ENCODE peak calls at places on chromosomes 13 and 19, in eight cellular contexts. One of them, this sample, is unnamed.

GRCh38 chr19:918152-918437 is 962 bp downstream of the KISS1R start:
- DNase-seq in uterus: no peak
- DNase-seq in stimulated activated CD4-positive, alpha-beta T cell treated with anti-CD3 and anti-CD28 coated beads, Interleukin-2, amount 100 ng/mL, for 48 hours: no peak
- DNase-seq in GM10248: no peak
- DNase-seq in activated CD4-positive, alpha-beta T cell treated with anti-CD3 and anti-CD28 coated beads for 1 hour: no peak
- DNase-seq in activated naive CD8-positive, alpha-beta T cell treated with anti-CD3 and anti-CD28 coated beads for 36 hours: no peak
- DNase-seq in heart left ventricle: no peak
- DNase-seq in neural progenitor cell: no peak
- DNase-seq in this sample: no peak

GRCh38 chr19:33248954-33249613 is 23.4 kb upstream of the SLC7A10 start:
- DNase-seq in uterus: no peak
- DNase-seq in stimulated activated CD4-positive, alpha-beta T cell treated with anti-CD3 and anti-CD28 coated beads, Interleukin-2, amount 100 ng/mL, for 48 hours: no peak
- DNase-seq in GM10248: no peak
- DNase-seq in activated CD4-positive, alpha-beta T cell treated with anti-CD3 and anti-CD28 coated beads for 1 hour: no peak
- DNase-seq in activated naive CD8-positive, alpha-beta T cell treated with anti-CD3 and anti-CD28 coated beads for 36 hours: no peak
- DNase-seq in heart left ventricle: peak
- DNase-seq in neural progenitor cell: no peak
- DNase-seq in this sample: no peak

GRCh38 chr19:53828531-53828930 is 4.4 kb upstream of the NLRP12 start:
- DNase-seq in uterus: no peak
- DNase-seq in stimulated activated CD4-positive, alpha-beta T cell treated with anti-CD3 and anti-CD28 coated beads, Interleukin-2, amount 100 ng/mL, for 48 hours: no peak
- DNase-seq in GM10248: no peak
- DNase-seq in activated CD4-positive, alpha-beta T cell treated with anti-CD3 and anti-CD28 coated beads for 1 hour: no peak
- DNase-seq in activated naive CD8-positive, alpha-beta T cell treated with anti-CD3 and anti-CD28 coated beads for 36 hours: no peak
- DNase-seq in heart left ventricle: no peak
- DNase-seq in neural progenitor cell: no peak
- DNase-seq in this sample: no peak

GRCh38 chr13:50670847-50671542 is 172.5 kb downstream of the DLEU7 start:
- DNase-seq in uterus: no peak
- DNase-seq in stimulated activated CD4-positive, alpha-beta T cell treated with anti-CD3 and anti-CD28 coated beads, Interleukin-2, amount 100 ng/mL, for 48 hours: no peak
- DNase-seq in GM10248: no peak
- DNase-seq in activated CD4-positive, alpha-beta T cell treated with anti-CD3 and anti-CD28 coated beads for 1 hour: no peak
- DNase-seq in activated naive CD8-positive, alpha-beta T cell treated with anti-CD3 and anti-CD28 coated beads for 36 hours: no peak
- DNase-seq in heart left ventricle: no peak
- DNase-seq in neural progenitor cell: no peak
- DNase-seq in this sample: no peak

GRCh38 chr13:113974304-113975281 is 717 bp upstream of the C13orf46 start:
- DNase-seq in uterus: peak
- DNase-seq in stimulated activated CD4-positive, alpha-beta T cell treated with anti-CD3 and anti-CD28 coated beads, Interleukin-2, amount 100 ng/mL, for 48 hours: no peak
- DNase-seq in GM10248: no peak
- DNase-seq in activated CD4-positive, alpha-beta T cell treated with anti-CD3 and anti-CD28 coated beads for 1 hour: no peak
- DNase-seq in activated naive CD8-positive, alpha-beta T cell treated with anti-CD3 and anti-CD28 coated beads for 36 hours: no peak
- DNase-seq in heart left ventricle: peak
- DNase-seq in neural progenitor cell: no peak
- DNase-seq in this sample: no peak

GRCh38 chr13:32901994-32902780 is 114.0 kb upstream of the KL start:
- DNase-seq in uterus: no peak
- DNase-seq in stimulated activated CD4-positive, alpha-beta T cell treated with anti-CD3 and anti-CD28 coated beads, Interleukin-2, amount 100 ng/mL, for 48 hours: no peak
- DNase-seq in GM10248: no peak
- DNase-seq in activated CD4-positive, alpha-beta T cell treated with anti-CD3 and anti-CD28 coated beads for 1 hour: no peak
- DNase-seq in activated naive CD8-positive, alpha-beta T cell treated with anti-CD3 and anti-CD28 coated beads for 36 hours: no peak
- DNase-seq in heart left ventricle: no peak
- DNase-seq in neural progenitor cell: no peak
- DNase-seq in this sample: no peak

GRCh38 chr19:12965017-12965811 is 4.2 kb upstream of the DAND5 start:
- DNase-seq in uterus: peak
- DNase-seq in stimulated activated CD4-positive, alpha-beta T cell treated with anti-CD3 and anti-CD28 coated beads, Interleukin-2, amount 100 ng/mL, for 48 hours: peak
- DNase-seq in GM10248: peak
- DNase-seq in activated CD4-positive, alpha-beta T cell treated with anti-CD3 and anti-CD28 coated beads for 1 hour: peak
- DNase-seq in activated naive CD8-positive, alpha-beta T cell treated with anti-CD3 and anti-CD28 coated beads for 36 hours: peak
- DNase-seq in heart left ventricle: peak
- DNase-seq in neural progenitor cell: peak
- DNase-seq in this sample: peak

GRCh38 chr13:97855570-97855970 is 97.9 kb upstream of the IPO5 start:
- DNase-seq in uterus: peak
- DNase-seq in stimulated activated CD4-positive, alpha-beta T cell treated with anti-CD3 and anti-CD28 coated beads, Interleukin-2, amount 100 ng/mL, for 48 hours: peak
- DNase-seq in GM10248: peak
- DNase-seq in activated CD4-positive, alpha-beta T cell treated with anti-CD3 and anti-CD28 coated beads for 1 hour: no peak
- DNase-seq in activated naive CD8-positive, alpha-beta T cell treated with anti-CD3 and anti-CD28 coated beads for 36 hours: no peak
- DNase-seq in heart left ventricle: no peak
- DNase-seq in neural progenitor cell: peak
- DNase-seq in this sample: peak

GRCh38 chr13:93002071-93002470 is 224.5 kb upstream of the GPC6 start:
- DNase-seq in uterus: no peak
- DNase-seq in stimulated activated CD4-positive, alpha-beta T cell treated with anti-CD3 and anti-CD28 coated beads, Interleukin-2, amount 100 ng/mL, for 48 hours: no peak
- DNase-seq in GM10248: no peak
- DNase-seq in activated CD4-positive, alpha-beta T cell treated with anti-CD3 and anti-CD28 coated beads for 1 hour: no peak
- DNase-seq in activated naive CD8-positive, alpha-beta T cell treated with anti-CD3 and anti-CD28 coated beads for 36 hours: no peak
- DNase-seq in heart left ventricle: no peak
- DNase-seq in neural progenitor cell: no peak
- DNase-seq in this sample: no peak

GRCh38 chr13:25281193-25281936 is 5.9 kb downstream of the MTMR6 start:
- DNase-seq in uterus: no peak
- DNase-seq in stimulated activated CD4-positive, alpha-beta T cell treated with anti-CD3 and anti-CD28 coated beads, Interleukin-2, amount 100 ng/mL, for 48 hours: no peak
- DNase-seq in GM10248: peak
- DNase-seq in activated CD4-positive, alpha-beta T cell treated with anti-CD3 and anti-CD28 coated beads for 1 hour: no peak
- DNase-seq in activated naive CD8-positive, alpha-beta T cell treated with anti-CD3 and anti-CD28 coated beads for 36 hours: no peak
- DNase-seq in heart left ventricle: no peak
- DNase-seq in neural progenitor cell: no peak
- DNase-seq in this sample: peak

GRCh38 chr13:87798536-87798935 is 127.4 kb downstream of the SLITRK5 start:
- DNase-seq in uterus: no peak
- DNase-seq in stimulated activated CD4-positive, alpha-beta T cell treated with anti-CD3 and anti-CD28 coated beads, Interleukin-2, amount 100 ng/mL, for 48 hours: no peak
- DNase-seq in GM10248: no peak
- DNase-seq in activated CD4-positive, alpha-beta T cell treated with anti-CD3 and anti-CD28 coated beads for 1 hour: no peak
- DNase-seq in activated naive CD8-positive, alpha-beta T cell treated with anti-CD3 and anti-CD28 coated beads for 36 hours: no peak
- DNase-seq in heart left ventricle: no peak
- DNase-seq in neural progenitor cell: no peak
- DNase-seq in this sample: no peak

GRCh38 chr13:107035778-107036177 is 467.8 kb upstream of the ARGLU1 start:
- DNase-seq in uterus: no peak
- DNase-seq in stimulated activated CD4-positive, alpha-beta T cell treated with anti-CD3 and anti-CD28 coated beads, Interleukin-2, amount 100 ng/mL, for 48 hours: no peak
- DNase-seq in GM10248: no peak
- DNase-seq in activated CD4-positive, alpha-beta T cell treated with anti-CD3 and anti-CD28 coated beads for 1 hour: no peak
- DNase-seq in activated naive CD8-positive, alpha-beta T cell treated with anti-CD3 and anti-CD28 coated beads for 36 hours: no peak
- DNase-seq in heart left ventricle: no peak
- DNase-seq in neural progenitor cell: no peak
- DNase-seq in this sample: no peak

GRCh38 chr19:5249526-5249925 is 91.1 kb downstream of the PTPRS start:
- DNase-seq in uterus: no peak
- DNase-seq in stimulated activated CD4-positive, alpha-beta T cell treated with anti-CD3 and anti-CD28 coated beads, Interleukin-2, amount 100 ng/mL, for 48 hours: no peak
- DNase-seq in GM10248: no peak
- DNase-seq in activated CD4-positive, alpha-beta T cell treated with anti-CD3 and anti-CD28 coated beads for 1 hour: no peak
- DNase-seq in activated naive CD8-positive, alpha-beta T cell treated with anti-CD3 and anti-CD28 coated beads for 36 hours: no peak
- DNase-seq in heart left ventricle: no peak
- DNase-seq in neural progenitor cell: no peak
- DNase-seq in this sample: no peak

GRCh38 chr19:3216874-3217273 is 7.6 kb upstream of the CELF5 start:
- DNase-seq in uterus: no peak
- DNase-seq in stimulated activated CD4-positive, alpha-beta T cell treated with anti-CD3 and anti-CD28 coated beads, Interleukin-2, amount 100 ng/mL, for 48 hours: no peak
- DNase-seq in GM10248: no peak
- DNase-seq in activated CD4-positive, alpha-beta T cell treated with anti-CD3 and anti-CD28 coated beads for 1 hour: no peak
- DNase-seq in activated naive CD8-positive, alpha-beta T cell treated with anti-CD3 and anti-CD28 coated beads for 36 hours: no peak
- DNase-seq in heart left ventricle: no peak
- DNase-seq in neural progenitor cell: no peak
- DNase-seq in this sample: no peak

GRCh38 chr19:2552859-2553258 is 76.9 kb downstream of the GADD45B start:
- DNase-seq in uterus: no peak
- DNase-seq in stimulated activated CD4-positive, alpha-beta T cell treated with anti-CD3 and anti-CD28 coated beads, Interleukin-2, amount 100 ng/mL, for 48 hours: peak
- DNase-seq in GM10248: peak
- DNase-seq in activated CD4-positive, alpha-beta T cell treated with anti-CD3 and anti-CD28 coated beads for 1 hour: no peak
- DNase-seq in activated naive CD8-positive, alpha-beta T cell treated with anti-CD3 and anti-CD28 coated beads for 36 hours: peak
- DNase-seq in heart left ventricle: no peak
- DNase-seq in neural progenitor cell: no peak
- DNase-seq in this sample: peak

GRCh38 chr13:25692156-25692555 is 320.4 kb downstream of the ATP8A2 start:
- DNase-seq in uterus: no peak
- DNase-seq in stimulated activated CD4-positive, alpha-beta T cell treated with anti-CD3 and anti-CD28 coated beads, Interleukin-2, amount 100 ng/mL, for 48 hours: no peak
- DNase-seq in GM10248: no peak
- DNase-seq in activated CD4-positive, alpha-beta T cell treated with anti-CD3 and anti-CD28 coated beads for 1 hour: no peak
- DNase-seq in activated naive CD8-positive, alpha-beta T cell treated with anti-CD3 and anti-CD28 coated beads for 36 hours: no peak
- DNase-seq in heart left ventricle: no peak
- DNase-seq in neural progenitor cell: peak
- DNase-seq in this sample: no peak

GRCh38 chr13:38868870-38869269 is 121.8 kb downstream of the STOML3 start:
- DNase-seq in uterus: no peak
- DNase-seq in stimulated activated CD4-positive, alpha-beta T cell treated with anti-CD3 and anti-CD28 coated beads, Interleukin-2, amount 100 ng/mL, for 48 hours: no peak
- DNase-seq in GM10248: no peak
- DNase-seq in activated CD4-positive, alpha-beta T cell treated with anti-CD3 and anti-CD28 coated beads for 1 hour: no peak
- DNase-seq in activated naive CD8-positive, alpha-beta T cell treated with anti-CD3 and anti-CD28 coated beads for 36 hours: no peak
- DNase-seq in heart left ventricle: no peak
- DNase-seq in neural progenitor cell: no peak
- DNase-seq in this sample: no peak

GRCh38 chr19:47707135-47707925 is 5.9 kb upstream of the EHD2 start:
- DNase-seq in uterus: peak
- DNase-seq in stimulated activated CD4-positive, alpha-beta T cell treated with anti-CD3 and anti-CD28 coated beads, Interleukin-2, amount 100 ng/mL, for 48 hours: peak
- DNase-seq in GM10248: peak
- DNase-seq in activated CD4-positive, alpha-beta T cell treated with anti-CD3 and anti-CD28 coated beads for 1 hour: peak
- DNase-seq in activated naive CD8-positive, alpha-beta T cell treated with anti-CD3 and anti-CD28 coated beads for 36 hours: peak
- DNase-seq in heart left ventricle: peak
- DNase-seq in neural progenitor cell: peak
- DNase-seq in this sample: peak

GRCh38 chr13:41111454-41111853 is 21.1 kb downstream of the KBTBD6 start:
- DNase-seq in uterus: peak
- DNase-seq in stimulated activated CD4-positive, alpha-beta T cell treated with anti-CD3 and anti-CD28 coated beads, Interleukin-2, amount 100 ng/mL, for 48 hours: no peak
- DNase-seq in GM10248: no peak
- DNase-seq in activated CD4-positive, alpha-beta T cell treated with anti-CD3 and anti-CD28 coated beads for 1 hour: no peak
- DNase-seq in activated naive CD8-positive, alpha-beta T cell treated with anti-CD3 and anti-CD28 coated beads for 36 hours: no peak
- DNase-seq in heart left ventricle: no peak
- DNase-seq in neural progenitor cell: no peak
- DNase-seq in this sample: no peak

GRCh38 chr13:75993246-75993645 is 357.1 kb downstream of the LMO7 start:
- DNase-seq in uterus: no peak
- DNase-seq in stimulated activated CD4-positive, alpha-beta T cell treated with anti-CD3 and anti-CD28 coated beads, Interleukin-2, amount 100 ng/mL, for 48 hours: no peak
- DNase-seq in GM10248: no peak
- DNase-seq in activated CD4-positive, alpha-beta T cell treated with anti-CD3 and anti-CD28 coated beads for 1 hour: no peak
- DNase-seq in activated naive CD8-positive, alpha-beta T cell treated with anti-CD3 and anti-CD28 coated beads for 36 hours: no peak
- DNase-seq in heart left ventricle: no peak
- DNase-seq in neural progenitor cell: no peak
- DNase-seq in this sample: no peak

GRCh38 chr19:29308977-29309520 is 96.1 kb upstream of the UQCRFS1 start:
- DNase-seq in uterus: no peak
- DNase-seq in stimulated activated CD4-positive, alpha-beta T cell treated with anti-CD3 and anti-CD28 coated beads, Interleukin-2, amount 100 ng/mL, for 48 hours: no peak
- DNase-seq in GM10248: no peak
- DNase-seq in activated CD4-positive, alpha-beta T cell treated with anti-CD3 and anti-CD28 coated beads for 1 hour: no peak
- DNase-seq in activated naive CD8-positive, alpha-beta T cell treated with anti-CD3 and anti-CD28 coated beads for 36 hours: no peak
- DNase-seq in heart left ventricle: no peak
- DNase-seq in neural progenitor cell: peak
- DNase-seq in this sample: no peak

GRCh38 chr13:81659984-81660383 is 1319.1 kb upstream of the SPRY2 start:
- DNase-seq in uterus: no peak
- DNase-seq in stimulated activated CD4-positive, alpha-beta T cell treated with anti-CD3 and anti-CD28 coated beads, Interleukin-2, amount 100 ng/mL, for 48 hours: no peak
- DNase-seq in GM10248: no peak
- DNase-seq in activated CD4-positive, alpha-beta T cell treated with anti-CD3 and anti-CD28 coated beads for 1 hour: no peak
- DNase-seq in activated naive CD8-positive, alpha-beta T cell treated with anti-CD3 and anti-CD28 coated beads for 36 hours: no peak
- DNase-seq in heart left ventricle: no peak
- DNase-seq in neural progenitor cell: no peak
- DNase-seq in this sample: no peak

GRCh38 chr19:39499082-39499642 is 415 bp downstream of the DLL3 start:
- DNase-seq in uterus: no peak
- DNase-seq in stimulated activated CD4-positive, alpha-beta T cell treated with anti-CD3 and anti-CD28 coated beads, Interleukin-2, amount 100 ng/mL, for 48 hours: no peak
- DNase-seq in GM10248: no peak
- DNase-seq in activated CD4-positive, alpha-beta T cell treated with anti-CD3 and anti-CD28 coated beads for 1 hour: no peak
- DNase-seq in activated naive CD8-positive, alpha-beta T cell treated with anti-CD3 and anti-CD28 coated beads for 36 hours: peak
- DNase-seq in heart left ventricle: no peak
- DNase-seq in neural progenitor cell: peak
- DNase-seq in this sample: peak

GRCh38 chr19:38862321-38863059 is 12.7 kb upstream of the HNRNPL start:
- DNase-seq in uterus: peak
- DNase-seq in stimulated activated CD4-positive, alpha-beta T cell treated with anti-CD3 and anti-CD28 coated beads, Interleukin-2, amount 100 ng/mL, for 48 hours: no peak
- DNase-seq in GM10248: no peak
- DNase-seq in activated CD4-positive, alpha-beta T cell treated with anti-CD3 and anti-CD28 coated beads for 1 hour: no peak
- DNase-seq in activated naive CD8-positive, alpha-beta T cell treated with anti-CD3 and anti-CD28 coated beads for 36 hours: no peak
- DNase-seq in heart left ventricle: no peak
- DNase-seq in neural progenitor cell: peak
- DNase-seq in this sample: no peak

GRCh38 chr13:110965038-110965754 is 50.3 kb upstream of the ANKRD10 start:
- DNase-seq in uterus: no peak
- DNase-seq in stimulated activated CD4-positive, alpha-beta T cell treated with anti-CD3 and anti-CD28 coated beads, Interleukin-2, amount 100 ng/mL, for 48 hours: peak
- DNase-seq in GM10248: no peak
- DNase-seq in activated CD4-positive, alpha-beta T cell treated with anti-CD3 and anti-CD28 coated beads for 1 hour: no peak
- DNase-seq in activated naive CD8-positive, alpha-beta T cell treated with anti-CD3 and anti-CD28 coated beads for 36 hours: peak
- DNase-seq in heart left ventricle: no peak
- DNase-seq in neural progenitor cell: no peak
- DNase-seq in this sample: peak

GRCh38 chr13:77492982-77493381 is 42.5 kb upstream of the SCEL start:
- DNase-seq in uterus: no peak
- DNase-seq in stimulated activated CD4-positive, alpha-beta T cell treated with anti-CD3 and anti-CD28 coated beads, Interleukin-2, amount 100 ng/mL, for 48 hours: no peak
- DNase-seq in GM10248: peak
- DNase-seq in activated CD4-positive, alpha-beta T cell treated with anti-CD3 and anti-CD28 coated beads for 1 hour: no peak
- DNase-seq in activated naive CD8-positive, alpha-beta T cell treated with anti-CD3 and anti-CD28 coated beads for 36 hours: no peak
- DNase-seq in heart left ventricle: no peak
- DNase-seq in neural progenitor cell: no peak
- DNase-seq in this sample: peak

GRCh38 chr13:89923731-89924130 is 1423.8 kb upstream of the MIR17HG start:
- DNase-seq in uterus: no peak
- DNase-seq in stimulated activated CD4-positive, alpha-beta T cell treated with anti-CD3 and anti-CD28 coated beads, Interleukin-2, amount 100 ng/mL, for 48 hours: no peak
- DNase-seq in GM10248: no peak
- DNase-seq in activated CD4-positive, alpha-beta T cell treated with anti-CD3 and anti-CD28 coated beads for 1 hour: no peak
- DNase-seq in activated naive CD8-positive, alpha-beta T cell treated with anti-CD3 and anti-CD28 coated beads for 36 hours: no peak
- DNase-seq in heart left ventricle: no peak
- DNase-seq in neural progenitor cell: no peak
- DNase-seq in this sample: no peak